ENCODE peak calls at places on chromosomes 11 and 22, in nine cellular contexts. One of them, this sample, is unnamed.

GRCh38 chr11:74990941-74991340 is 2.2 kb downstream of the NEU3 start:
- ATAC-seq in pancreas: no peak
- ATAC-seq in stimulated activated memory B cell treated with anti-CD40 and anti-IgM and Interleukin-4, amounts not matched to agents 10 μg/mL and 1 μg/mL and 100 μg/mL, for 72 hours: no peak
- ATAC-seq in lower lobe of right lung: no peak
- ATAC-seq in left lung: no peak
- ATAC-seq in SK-N-SH treated with all-trans-retinoic acid at 6 μM for 48 hours: no peak
- ATAC-seq in stimulated activated naive CD8-positive, alpha-beta T cell treated with anti-CD3 and anti-CD28 coated beads, Interleukin-15, Interleukin-2, amounts not matched to agents 100 U/mL and 50 U/mL, for 24 hours: no peak
- ATAC-seq in DND-41: no peak
- ATAC-seq in left cardiac atrium: no peak
- ATAC-seq in this sample: no peak

GRCh38 chr11:43879789-43880639 is 617 bp upstream of the ALKBH3 start:
- ATAC-seq in left lung: peak
- ATAC-seq in pancreas: peak
- ATAC-seq in stimulated activated memory B cell treated with anti-CD40 and anti-IgM and Interleukin-4, amounts not matched to agents 10 μg/mL and 1 μg/mL and 100 μg/mL, for 72 hours: no peak
- ATAC-seq in stimulated activated naive CD8-positive, alpha-beta T cell treated with anti-CD3 and anti-CD28 coated beads, Interleukin-15, Interleukin-2, amounts not matched to agents 100 U/mL and 50 U/mL, for 24 hours: no peak
- ATAC-seq in lower lobe of right lung: peak
- ATAC-seq in SK-N-SH treated with all-trans-retinoic acid at 6 μM for 48 hours: peak
- ATAC-seq in left cardiac atrium: no peak
- ATAC-seq in DND-41: peak
- ATAC-seq in this sample: no peak

GRCh38 chr22:32932176-32932575 is 126.0 kb downstream of the SYN3 start:
- ATAC-seq in stimulated activated memory B cell treated with anti-CD40 and anti-IgM and Interleukin-4, amounts not matched to agents 10 μg/mL and 1 μg/mL and 100 μg/mL, for 72 hours: no peak
- ATAC-seq in SK-N-SH treated with all-trans-retinoic acid at 6 μM for 48 hours: no peak
- ATAC-seq in lower lobe of right lung: no peak
- ATAC-seq in left lung: no peak
- ATAC-seq in pancreas: no peak
- ATAC-seq in stimulated activated naive CD8-positive, alpha-beta T cell treated with anti-CD3 and anti-CD28 coated beads, Interleukin-15, Interleukin-2, amounts not matched to agents 100 U/mL and 50 U/mL, for 24 hours: no peak
- ATAC-seq in DND-41: no peak
- ATAC-seq in left cardiac atrium: no peak
- ATAC-seq in this sample: peak

GRCh38 chr11:64870893-64871849 is 7.2 kb downstream of the EHD1 start:
- ATAC-seq in SK-N-SH treated with all-trans-retinoic acid at 6 μM for 48 hours: no peak
- ATAC-seq in pancreas: peak
- ATAC-seq in stimulated activated memory B cell treated with anti-CD40 and anti-IgM and Interleukin-4, amounts not matched to agents 10 μg/mL and 1 μg/mL and 100 μg/mL, for 72 hours: no peak
- ATAC-seq in left lung: no peak
- ATAC-seq in left cardiac atrium: no peak
- ATAC-seq in stimulated activated naive CD8-positive, alpha-beta T cell treated with anti-CD3 and anti-CD28 coated beads, Interleukin-15, Interleukin-2, amounts not matched to agents 100 U/mL and 50 U/mL, for 24 hours: no peak
- ATAC-seq in lower lobe of right lung: no peak
- ATAC-seq in DND-41: no peak
- ATAC-seq in this sample: no peak

GRCh38 chr22:40739723-40740122 is 60.4 kb downstream of the MCHR1 start:
- ATAC-seq in DND-41: peak
- ATAC-seq in pancreas: no peak
- ATAC-seq in left cardiac atrium: no peak
- ATAC-seq in left lung: no peak
- ATAC-seq in lower lobe of right lung: no peak
- ATAC-seq in stimulated activated naive CD8-positive, alpha-beta T cell treated with anti-CD3 and anti-CD28 coated beads, Interleukin-15, Interleukin-2, amounts not matched to agents 100 U/mL and 50 U/mL, for 24 hours: no peak
- ATAC-seq in SK-N-SH treated with all-trans-retinoic acid at 6 μM for 48 hours: no peak
- ATAC-seq in stimulated activated memory B cell treated with anti-CD40 and anti-IgM and Interleukin-4, amounts not matched to agents 10 μg/mL and 1 μg/mL and 100 μg/mL, for 72 hours: no peak
- ATAC-seq in this sample: peak

GRCh38 chr22:42881982-42882656 is 25.0 kb upstream of the ARFGAP3 start:
- ATAC-seq in left cardiac atrium: no peak
- ATAC-seq in stimulated activated naive CD8-positive, alpha-beta T cell treated with anti-CD3 and anti-CD28 coated beads, Interleukin-15, Interleukin-2, amounts not matched to agents 100 U/mL and 50 U/mL, for 24 hours: no peak
- ATAC-seq in left lung: no peak
- ATAC-seq in pancreas: peak
- ATAC-seq in DND-41: no peak
- ATAC-seq in lower lobe of right lung: no peak
- ATAC-seq in stimulated activated memory B cell treated with anti-CD40 and anti-IgM and Interleukin-4, amounts not matched to agents 10 μg/mL and 1 μg/mL and 100 μg/mL, for 72 hours: peak
- ATAC-seq in SK-N-SH treated with all-trans-retinoic acid at 6 μM for 48 hours: no peak
- ATAC-seq in this sample: no peak

GRCh38 chr11:61309739-61310138 is 14.6 kb upstream of the VWCE start:
- ATAC-seq in stimulated activated memory B cell treated with anti-CD40 and anti-IgM and Interleukin-4, amounts not matched to agents 10 μg/mL and 1 μg/mL and 100 μg/mL, for 72 hours: no peak
- ATAC-seq in SK-N-SH treated with all-trans-retinoic acid at 6 μM for 48 hours: no peak
- ATAC-seq in left cardiac atrium: no peak
- ATAC-seq in pancreas: no peak
- ATAC-seq in stimulated activated naive CD8-positive, alpha-beta T cell treated with anti-CD3 and anti-CD28 coated beads, Interleukin-15, Interleukin-2, amounts not matched to agents 100 U/mL and 50 U/mL, for 24 hours: peak
- ATAC-seq in lower lobe of right lung: no peak
- ATAC-seq in DND-41: no peak
- ATAC-seq in left lung: no peak
- ATAC-seq in this sample: peak

GRCh38 chr11:67468509-67468834 is 579 bp downstream of the TMEM134 start:
- ATAC-seq in pancreas: no peak
- ATAC-seq in stimulated activated memory B cell treated with anti-CD40 and anti-IgM and Interleukin-4, amounts not matched to agents 10 μg/mL and 1 μg/mL and 100 μg/mL, for 72 hours: peak
- ATAC-seq in stimulated activated naive CD8-positive, alpha-beta T cell treated with anti-CD3 and anti-CD28 coated beads, Interleukin-15, Interleukin-2, amounts not matched to agents 100 U/mL and 50 U/mL, for 24 hours: peak
- ATAC-seq in DND-41: peak
- ATAC-seq in left lung: peak
- ATAC-seq in lower lobe of right lung: no peak
- ATAC-seq in left cardiac atrium: no peak
- ATAC-seq in SK-N-SH treated with all-trans-retinoic acid at 6 μM for 48 hours: peak
- ATAC-seq in this sample: peak

GRCh38 chr11:91230647-91231046 is 994.0 kb upstream of the FAT3 start:
- ATAC-seq in SK-N-SH treated with all-trans-retinoic acid at 6 μM for 48 hours: no peak
- ATAC-seq in pancreas: no peak
- ATAC-seq in stimulated activated naive CD8-positive, alpha-beta T cell treated with anti-CD3 and anti-CD28 coated beads, Interleukin-15, Interleukin-2, amounts not matched to agents 100 U/mL and 50 U/mL, for 24 hours: no peak
- ATAC-seq in stimulated activated memory B cell treated with anti-CD40 and anti-IgM and Interleukin-4, amounts not matched to agents 10 μg/mL and 1 μg/mL and 100 μg/mL, for 72 hours: no peak
- ATAC-seq in left lung: peak
- ATAC-seq in lower lobe of right lung: no peak
- ATAC-seq in DND-41: no peak
- ATAC-seq in left cardiac atrium: no peak
- ATAC-seq in this sample: no peak

GRCh38 chr22:43476341-43476740 is 64.5 kb downstream of the MPPED1 start:
- ATAC-seq in stimulated activated memory B cell treated with anti-CD40 and anti-IgM and Interleukin-4, amounts not matched to agents 10 μg/mL and 1 μg/mL and 100 μg/mL, for 72 hours: no peak
- ATAC-seq in DND-41: no peak
- ATAC-seq in SK-N-SH treated with all-trans-retinoic acid at 6 μM for 48 hours: no peak
- ATAC-seq in lower lobe of right lung: no peak
- ATAC-seq in left cardiac atrium: no peak
- ATAC-seq in stimulated activated naive CD8-positive, alpha-beta T cell treated with anti-CD3 and anti-CD28 coated beads, Interleukin-15, Interleukin-2, amounts not matched to agents 100 U/mL and 50 U/mL, for 24 hours: no peak
- ATAC-seq in left lung: no peak
- ATAC-seq in pancreas: no peak
- ATAC-seq in this sample: no peak

GRCh38 chr11:121895919-121896318 is 220.1 kb downstream of the BLID start:
- ATAC-seq in pancreas: no peak
- ATAC-seq in stimulated activated naive CD8-positive, alpha-beta T cell treated with anti-CD3 and anti-CD28 coated beads, Interleukin-15, Interleukin-2, amounts not matched to agents 100 U/mL and 50 U/mL, for 24 hours: no peak
- ATAC-seq in left cardiac atrium: peak
- ATAC-seq in lower lobe of right lung: no peak
- ATAC-seq in left lung: no peak
- ATAC-seq in stimulated activated memory B cell treated with anti-CD40 and anti-IgM and Interleukin-4, amounts not matched to agents 10 μg/mL and 1 μg/mL and 100 μg/mL, for 72 hours: no peak
- ATAC-seq in SK-N-SH treated with all-trans-retinoic acid at 6 μM for 48 hours: peak
- ATAC-seq in DND-41: no peak
- ATAC-seq in this sample: no peak

GRCh38 chr11:126419801-126420729 is 64.6 kb downstream of the ST3GAL4 start:
- ATAC-seq in left cardiac atrium: no peak
- ATAC-seq in SK-N-SH treated with all-trans-retinoic acid at 6 μM for 48 hours: no peak
- ATAC-seq in DND-41: no peak
- ATAC-seq in stimulated activated naive CD8-positive, alpha-beta T cell treated with anti-CD3 and anti-CD28 coated beads, Interleukin-15, Interleukin-2, amounts not matched to agents 100 U/mL and 50 U/mL, for 24 hours: no peak
- ATAC-seq in left lung: no peak
- ATAC-seq in lower lobe of right lung: no peak
- ATAC-seq in pancreas: no peak
- ATAC-seq in stimulated activated memory B cell treated with anti-CD40 and anti-IgM and Interleukin-4, amounts not matched to agents 10 μg/mL and 1 μg/mL and 100 μg/mL, for 72 hours: peak
- ATAC-seq in this sample: no peak

GRCh38 chr22:46250783-46251125 is 661 bp upstream of the CDPF1 start:
- ATAC-seq in lower lobe of right lung: no peak
- ATAC-seq in pancreas: peak
- ATAC-seq in DND-41: no peak
- ATAC-seq in stimulated activated naive CD8-positive, alpha-beta T cell treated with anti-CD3 and anti-CD28 coated beads, Interleukin-15, Interleukin-2, amounts not matched to agents 100 U/mL and 50 U/mL, for 24 hours: no peak
- ATAC-seq in SK-N-SH treated with all-trans-retinoic acid at 6 μM for 48 hours: no peak
- ATAC-seq in left lung: peak
- ATAC-seq in left cardiac atrium: peak
- ATAC-seq in stimulated activated memory B cell treated with anti-CD40 and anti-IgM and Interleukin-4, amounts not matched to agents 10 μg/mL and 1 μg/mL and 100 μg/mL, for 72 hours: peak
- ATAC-seq in this sample: no peak

GRCh38 chr11:77789061-77789730 is 31.3 kb downstream of the RSF1 start:
- ATAC-seq in left cardiac atrium: peak
- ATAC-seq in SK-N-SH treated with all-trans-retinoic acid at 6 μM for 48 hours: no peak
- ATAC-seq in DND-41: peak
- ATAC-seq in stimulated activated naive CD8-positive, alpha-beta T cell treated with anti-CD3 and anti-CD28 coated beads, Interleukin-15, Interleukin-2, amounts not matched to agents 100 U/mL and 50 U/mL, for 24 hours: peak
- ATAC-seq in stimulated activated memory B cell treated with anti-CD40 and anti-IgM and Interleukin-4, amounts not matched to agents 10 μg/mL and 1 μg/mL and 100 μg/mL, for 72 hours: no peak
- ATAC-seq in lower lobe of right lung: peak
- ATAC-seq in left lung: peak
- ATAC-seq in pancreas: no peak
- ATAC-seq in this sample: peak

GRCh38 chr11:43708776-43709175 is 28.2 kb downstream of the HSD17B12 start:
- ATAC-seq in left lung: peak
- ATAC-seq in stimulated activated naive CD8-positive, alpha-beta T cell treated with anti-CD3 and anti-CD28 coated beads, Interleukin-15, Interleukin-2, amounts not matched to agents 100 U/mL and 50 U/mL, for 24 hours: no peak
- ATAC-seq in pancreas: peak
- ATAC-seq in SK-N-SH treated with all-trans-retinoic acid at 6 μM for 48 hours: no peak
- ATAC-seq in DND-41: no peak
- ATAC-seq in stimulated activated memory B cell treated with anti-CD40 and anti-IgM and Interleukin-4, amounts not matched to agents 10 μg/mL and 1 μg/mL and 100 μg/mL, for 72 hours: no peak
- ATAC-seq in left cardiac atrium: no peak
- ATAC-seq in lower lobe of right lung: no peak
- ATAC-seq in this sample: no peak

GRCh38 chr22:40973144-40973543 is 22.0 kb downstream of the RBX1 start:
- ATAC-seq in pancreas: no peak
- ATAC-seq in stimulated activated memory B cell treated with anti-CD40 and anti-IgM and Interleukin-4, amounts not matched to agents 10 μg/mL and 1 μg/mL and 100 μg/mL, for 72 hours: no peak
- ATAC-seq in left cardiac atrium: no peak
- ATAC-seq in SK-N-SH treated with all-trans-retinoic acid at 6 μM for 48 hours: no peak
- ATAC-seq in stimulated activated naive CD8-positive, alpha-beta T cell treated with anti-CD3 and anti-CD28 coated beads, Interleukin-15, Interleukin-2, amounts not matched to agents 100 U/mL and 50 U/mL, for 24 hours: no peak
- ATAC-seq in lower lobe of right lung: no peak
- ATAC-seq in left lung: no peak
- ATAC-seq in DND-41: no peak
- ATAC-seq in this sample: no peak

GRCh38 chr11:69657911-69658605 is 17.1 kb downstream of the LTO1 start:
- ATAC-seq in left lung: no peak
- ATAC-seq in stimulated activated naive CD8-positive, alpha-beta T cell treated with anti-CD3 and anti-CD28 coated beads, Interleukin-15, Interleukin-2, amounts not matched to agents 100 U/mL and 50 U/mL, for 24 hours: no peak
- ATAC-seq in left cardiac atrium: no peak
- ATAC-seq in DND-41: no peak
- ATAC-seq in pancreas: no peak
- ATAC-seq in stimulated activated memory B cell treated with anti-CD40 and anti-IgM and Interleukin-4, amounts not matched to agents 10 μg/mL and 1 μg/mL and 100 μg/mL, for 72 hours: no peak
- ATAC-seq in SK-N-SH treated with all-trans-retinoic acid at 6 μM for 48 hours: no peak
- ATAC-seq in lower lobe of right lung: no peak
- ATAC-seq in this sample: no peak

GRCh38 chr11:47264119-47264915 is 5.6 kb upstream of the MADD start:
- ATAC-seq in left lung: no peak
- ATAC-seq in stimulated activated memory B cell treated with anti-CD40 and anti-IgM and Interleukin-4, amounts not matched to agents 10 μg/mL and 1 μg/mL and 100 μg/mL, for 72 hours: no peak
- ATAC-seq in left cardiac atrium: no peak
- ATAC-seq in stimulated activated naive CD8-positive, alpha-beta T cell treated with anti-CD3 and anti-CD28 coated beads, Interleukin-15, Interleukin-2, amounts not matched to agents 100 U/mL and 50 U/mL, for 24 hours: no peak
- ATAC-seq in SK-N-SH treated with all-trans-retinoic acid at 6 μM for 48 hours: no peak
- ATAC-seq in lower lobe of right lung: no peak
- ATAC-seq in DND-41: no peak
- ATAC-seq in pancreas: no peak
- ATAC-seq in this sample: no peak

GRCh38 chr11:101341578-101341977 is 212.0 kb upstream of the PGR start:
- ATAC-seq in DND-41: no peak
- ATAC-seq in stimulated activated naive CD8-positive, alpha-beta T cell treated with anti-CD3 and anti-CD28 coated beads, Interleukin-15, Interleukin-2, amounts not matched to agents 100 U/mL and 50 U/mL, for 24 hours: no peak
- ATAC-seq in left lung: no peak
- ATAC-seq in left cardiac atrium: no peak
- ATAC-seq in lower lobe of right lung: no peak
- ATAC-seq in stimulated activated memory B cell treated with anti-CD40 and anti-IgM and Interleukin-4, amounts not matched to agents 10 μg/mL and 1 μg/mL and 100 μg/mL, for 72 hours: no peak
- ATAC-seq in pancreas: no peak
- ATAC-seq in SK-N-SH treated with all-trans-retinoic acid at 6 μM for 48 hours: no peak
- ATAC-seq in this sample: no peak

GRCh38 chr11:20111871-20112270 is 48.4 kb downstream of the DBX1 start:
- ATAC-seq in lower lobe of right lung: no peak
- ATAC-seq in left lung: peak
- ATAC-seq in stimulated activated naive CD8-positive, alpha-beta T cell treated with anti-CD3 and anti-CD28 coated beads, Interleukin-15, Interleukin-2, amounts not matched to agents 100 U/mL and 50 U/mL, for 24 hours: no peak
- ATAC-seq in pancreas: no peak
- ATAC-seq in SK-N-SH treated with all-trans-retinoic acid at 6 μM for 48 hours: peak
- ATAC-seq in left cardiac atrium: peak
- ATAC-seq in stimulated activated memory B cell treated with anti-CD40 and anti-IgM and Interleukin-4, amounts not matched to agents 10 μg/mL and 1 μg/mL and 100 μg/mL, for 72 hours: no peak
- ATAC-seq in DND-41: no peak
- ATAC-seq in this sample: no peak

GRCh38 chr22:26894362-26894761 is 237.0 kb downstream of the MIAT start:
- ATAC-seq in left cardiac atrium: peak
- ATAC-seq in stimulated activated naive CD8-positive, alpha-beta T cell treated with anti-CD3 and anti-CD28 coated beads, Interleukin-15, Interleukin-2, amounts not matched to agents 100 U/mL and 50 U/mL, for 24 hours: no peak
- ATAC-seq in pancreas: no peak
- ATAC-seq in stimulated activated memory B cell treated with anti-CD40 and anti-IgM and Interleukin-4, amounts not matched to agents 10 μg/mL and 1 μg/mL and 100 μg/mL, for 72 hours: no peak
- ATAC-seq in SK-N-SH treated with all-trans-retinoic acid at 6 μM for 48 hours: no peak
- ATAC-seq in left lung: no peak
- ATAC-seq in DND-41: no peak
- ATAC-seq in lower lobe of right lung: no peak
- ATAC-seq in this sample: peak

GRCh38 chr11:86710936-86711335 is 38.5 kb upstream of the ME3 start:
- ATAC-seq in stimulated activated memory B cell treated with anti-CD40 and anti-IgM and Interleukin-4, amounts not matched to agents 10 μg/mL and 1 μg/mL and 100 μg/mL, for 72 hours: no peak
- ATAC-seq in DND-41: no peak
- ATAC-seq in SK-N-SH treated with all-trans-retinoic acid at 6 μM for 48 hours: no peak
- ATAC-seq in lower lobe of right lung: no peak
- ATAC-seq in left lung: no peak
- ATAC-seq in stimulated activated naive CD8-positive, alpha-beta T cell treated with anti-CD3 and anti-CD28 coated beads, Interleukin-15, Interleukin-2, amounts not matched to agents 100 U/mL and 50 U/mL, for 24 hours: no peak
- ATAC-seq in pancreas: no peak
- ATAC-seq in left cardiac atrium: no peak
- ATAC-seq in this sample: no peak

GRCh38 chr22:30116362-30117117 is 36.3 kb downstream of the HORMAD2 start:
- ATAC-seq in DND-41: no peak
- ATAC-seq in lower lobe of right lung: no peak
- ATAC-seq in left lung: peak
- ATAC-seq in left cardiac atrium: peak
- ATAC-seq in stimulated activated naive CD8-positive, alpha-beta T cell treated with anti-CD3 and anti-CD28 coated beads, Interleukin-15, Interleukin-2, amounts not matched to agents 100 U/mL and 50 U/mL, for 24 hours: peak
- ATAC-seq in stimulated activated memory B cell treated with anti-CD40 and anti-IgM and Interleukin-4, amounts not matched to agents 10 μg/mL and 1 μg/mL and 100 μg/mL, for 72 hours: no peak
- ATAC-seq in SK-N-SH treated with all-trans-retinoic acid at 6 μM for 48 hours: no peak
- ATAC-seq in pancreas: no peak
- ATAC-seq in this sample: peak

This sample was measured in activated T-helper 17 cell treated with anti-CD3 and anti-CD28 coated beads, Interleukin-2, amount 50 U/mL, for 72 hours.